ENCODE peak calls at places on chromosomes 4 and X, in ten cellular contexts. I, A, F, D, H, W, K, Q, Y and C are unnamed samples.

GRCh38 chr4:16077786-16078185 is 6.0 kb downstream of the PROM1 start:
- DNase-seq in Y (no peak), I (no peak), A (no peak), H (no peak), F (no peak), K (no peak), Q (no peak), D (no peak), W (no peak), C (no peak)

GRCh38 chrX:9312922-9313867 is 151.7 kb upstream of the TBL1X start:
- DNase-seq in W (no peak), Q (peak), D (peak), H (peak), K (peak), A (peak), I (peak), F (no peak), Y (peak), C (no peak)

GRCh38 chr4:159141193-159141592 is 38.3 kb downstream of the RAPGEF2 start:
- DNase-seq in H (no peak), W (no peak), K (no peak), F (peak), Q (no peak), D (no peak), A (peak), Y (no peak), I (no peak), C (peak)

GRCh38 chr4:52641853-52642563 is 17.1 kb downstream of the USP46 start:
- DNase-seq in H (no peak), K (no peak), Q (peak), W (no peak), D (no peak), A (no peak), I (no peak), F (peak), Y (no peak), C (no peak)

GRCh38 chr4:57053508-57053907 is 56.7 kb downstream of the IGFBP7 start:
- DNase-seq in A (peak), W (no peak), Q (no peak), I (no peak), D (no peak), Y (no peak), H (no peak), F (peak), K (no peak), C (no peak)

GRCh38 chrX:118571829-118572228 is 76.2 kb downstream of the DOCK11 start:
- DNase-seq in F (peak), H (no peak), A (peak), Q (no peak), K (no peak), D (no peak), I (no peak), Y (no peak), W (no peak), C (peak)

GRCh38 chrX:44003975-44004374 is 30.8 kb upstream of the NDP start:
- DNase-seq in Y (no peak), D (no peak), Q (no peak), F (peak), H (no peak), I (no peak), K (no peak), W (no peak), A (no peak), C (no peak)

GRCh38 chr4:44927361-44928061 is 201.2 kb upstream of the GNPDA2 start:
- DNase-seq in F (peak), K (no peak), Q (no peak), D (no peak), I (no peak), A (peak), H (no peak), W (peak), Y (no peak), C (peak)

GRCh38 chr4:23770011-23770410 is 119.8 kb downstream of the PPARGC1A start:
- DNase-seq in I (no peak), F (peak), Y (no peak), K (no peak), W (no peak), Q (no peak), A (no peak), H (no peak), D (no peak), C (no peak)

GRCh38 chr4:88240297-88240714 is 44.1 kb downstream of the PPM1K start:
- DNase-seq in D (peak), Y (no peak), F (peak), W (no peak), Q (no peak), A (no peak), I (no peak), K (peak), H (no peak), C (no peak)

GRCh38 chrX:110322603-110323002 is 4.7 kb upstream of the AMMECR1 start:
- DNase-seq in Q (no peak), Y (no peak), A (no peak), D (no peak), H (no peak), I (no peak), F (peak), K (no peak), W (no peak), C (no peak)

GRCh38 chr4:87632469-87632868 is 17.6 kb upstream of the DMP1 start:
- DNase-seq in D (no peak), K (no peak), Y (no peak), F (peak), H (no peak), W (no peak), Q (no peak), I (no peak), A (no peak), C (no peak)

GRCh38 chr4:141130947-141131545 is 2.2 kb downstream of the RNF150 start:
- DNase-seq in A (no peak), W (no peak), Q (no peak), H (no peak), F (no peak), Y (no peak), K (no peak), D (no peak), I (no peak), C (no peak)

GRCh38 chr4:181569553-181569952 is 673.6 kb upstream of the TENM3 start:
- DNase-seq in W (peak), D (no peak), I (no peak), F (peak), A (peak), Y (no peak), K (no peak), H (no peak), Q (no peak), C (peak)

GRCh38 chrX:12447448-12448154 is 309.3 kb downstream of the FRMPD4 start:
- DNase-seq in F (peak), W (no peak), H (no peak), A (peak), K (no peak), I (no peak), D (peak), Q (no peak), Y (no peak), C (no peak)

GRCh38 chrX:97117572-97117971 is 233.9 kb downstream of the RPA4 start:
- DNase-seq in D (no peak), Q (no peak), F (no peak), I (no peak), K (no peak), W (no peak), H (no peak), Y (no peak), A (no peak), C (no peak)

GRCh38 chr4:184282251-184282713 is 64.6 kb upstream of the ENPP6 start:
- DNase-seq in D (no peak), H (no peak), W (no peak), F (no peak), I (no peak), Y (no peak), A (no peak), Q (peak), K (no peak), C (no peak)

GRCh38 chr4:75848891-75849290 is 53.4 kb downstream of the PPEF2 start:
- DNase-seq in Y (no peak), K (no peak), W (no peak), D (no peak), F (peak), A (no peak), I (no peak), Q (no peak), H (no peak), C (no peak)

GRCh38 chr4:96912731-96913130 is 1072.8 kb downstream of the PDHA2 start:
- DNase-seq in Y (no peak), H (no peak), I (no peak), Q (no peak), F (no peak), D (no peak), K (no peak), W (no peak), A (no peak), C (no peak)

GRCh38 chrX:2576793-2577192 is 76.0 kb upstream of the DHRSX start:
- DNase-seq in I (no peak), Y (no peak), D (no peak), F (peak), A (peak), W (no peak), K (no peak), H (no peak), Q (no peak), C (no peak)

GRCh38 chr4:84666444-84666843 is 83.5 kb downstream of the CDS1 start:
- DNase-seq in Y (no peak), W (no peak), H (no peak), F (no peak), D (no peak), K (no peak), Q (no peak), I (no peak), A (no peak), C (no peak)

GRCh38 chr4:1661695-1662094 is 22.4 kb downstream of the FAM53A start:
- DNase-seq in K (no peak), H (no peak), I (no peak), Y (no peak), A (peak), D (no peak), F (no peak), Q (no peak), W (no peak), C (no peak)

GRCh38 chr4:173871643-173872042 is 341.6 kb upstream of the HAND2 start:
- DNase-seq in K (no peak), F (no peak), I (no peak), H (no peak), D (no peak), A (no peak), W (no peak), Y (no peak), Q (no peak), C (no peak)

GRCh38 chrX:140762061-140762460 is 52.5 kb downstream of the LINC00632 start:
- DNase-seq in I (no peak), A (peak), Q (peak), F (peak), W (peak), K (no peak), D (no peak), H (peak), Y (no peak), C (peak)

GRCh38 chr4:4781936-4782754 is 77.3 kb upstream of the MSX1 start:
- DNase-seq in F (peak), Y (peak), A (no peak), D (no peak), K (no peak), I (no peak), H (no peak), W (no peak), Q (no peak), C (no peak)

GRCh38 chr4:15938640-15939039 is at the start of gene FGFBP1:
- DNase-seq in H (no peak), A (no peak), I (no peak), F (no peak), Q (no peak), K (no peak), W (no peak), Y (no peak), D (no peak), C (no peak)

GRCh38 chr4:48681856-48682255 is 98.2 kb downstream of the FRYL start:
- DNase-seq in Y (no peak), K (no peak), D (no peak), I (no peak), Q (no peak), H (no peak), W (no peak), A (peak), F (peak), C (no peak)

GRCh38 chr4:147639388-147639787 is 22.2 kb downstream of the TMEM184C start:
- DNase-seq in F (peak), Q (no peak), H (no peak), Y (no peak), I (no peak), A (no peak), K (no peak), W (no peak), D (no peak), C (no peak)

GRCh38 chrX:120426599-120426998 is 42.5 kb downstream of the LAMP2 start:
- DNase-seq in W (no peak), H (no peak), I (no peak), A (no peak), F (peak), Y (no peak), K (no peak), Q (no peak), D (no peak), C (no peak)

GRCh38 chrX:78555401-78555980 is 103.6 kb downstream of the RTL3 start:
- DNase-seq in F (peak), I (no peak), D (no peak), A (no peak), K (no peak), Y (no peak), Q (no peak), H (no peak), W (no peak), C (no peak)

GRCh38 chrX:25020391-25021131 is 4.8 kb upstream of the ARX start:
- DNase-seq in F (no peak), I (no peak), Y (no peak), W (no peak), H (peak), D (no peak), K (no peak), Q (no peak), A (no peak), C (peak)

GRCh38 chrX:107589243-107589642 is 39.1 kb upstream of the PRPS1 start:
- DNase-seq in F (no peak), Q (no peak), A (no peak), I (no peak), Y (no peak), H (no peak), D (no peak), W (no peak), K (no peak), C (no peak)

GRCh38 chr4:68466185-68466584 is 18.9 kb downstream of the TMPRSS11E start:
- DNase-seq in F (peak), Q (no peak), W (no peak), A (peak), D (peak), I (no peak), Y (no peak), H (no peak), K (no peak), C (no peak)

GRCh38 chr4:145231906-145232700 is 51.7 kb upstream of the OTUD4 start:
- DNase-seq in H (no peak), D (no peak), F (peak), Y (no peak), I (no peak), K (no peak), A (no peak), W (no peak), Q (no peak), C (no peak)

GRCh38 chr4:56128231-56128630 is 179.5 kb downstream of the CEP135 start:
- DNase-seq in K (no peak), Q (no peak), F (peak), Y (no peak), A (no peak), H (no peak), W (no peak), I (no peak), D (no peak), C (no peak)